ENCODE peak calls at places on chromosomes 13 and 19, in four cellular contexts. B is Jurkat, Clone E6-1; I is tibial nerve; E is NCI-H1694 treated with DMSO at 0.1 percent for 48 hours. K is an unnamed sample.

GRCh38 chr19:3580156-3580955 is 4.9 kb upstream of the GIPC3 start:
- DNase-seq in B (no peak), I (no peak), E (no peak), K (no peak)

GRCh38 chr19:49749771-49750170 is 13.3 kb downstream of the TSKS start:
- DNase-seq in B (no peak), I (no peak), E (no peak), K (no peak)

GRCh38 chr13:32059511-32059984 is 28.0 kb downstream of the FRY start:
- DNase-seq in B (no peak), I (no peak), E (no peak), K (no peak)

GRCh38 chr19:41431426-41432386 is 4.5 kb upstream of the B3GNT8 start:
- DNase-seq in B (no peak), I (no peak), E (no peak), K (peak)

GRCh38 chr13:25213716-25214115 is 41.6 kb upstream of the AMER2 start:
- DNase-seq in B (no peak), I (no peak), E (no peak), K (no peak)

GRCh38 chr13:32902898-32903297 is 113.3 kb upstream of the KL start:
- DNase-seq in B (no peak), I (peak), E (no peak), K (peak)

GRCh38 chr13:97274782-97275252 is 52.7 kb downstream of the MBNL2 start:
- DNase-seq in B (no peak), I (no peak), E (no peak), K (no peak)

GRCh38 chr13:108827637-108828036 is 198.2 kb downstream of the MYO16 start:
- DNase-seq in B (no peak), I (no peak), E (no peak), K (no peak)

GRCh38 chr19:7391218-7391670 is 42.5 kb downstream of the ARHGEF18 start:
- DNase-seq in B (no peak), I (no peak), E (no peak), K (no peak)

GRCh38 chr13:110242615-110243014 is 64.3 kb downstream of the COL4A1 start:
- DNase-seq in B (no peak), I (no peak), E (no peak), K (no peak)

GRCh38 chr19:18634612-18635290 is 2.1 kb upstream of the KLHL26 start:
- DNase-seq in B (no peak), I (no peak), E (peak), K (no peak)

GRCh38 chr19:35037716-35038622 is 3.6 kb upstream of the HPN start:
- DNase-seq in B (no peak), I (no peak), E (peak), K (peak)

GRCh38 chr13:89514534-89515312 is 1832.8 kb upstream of the MIR17HG start:
- DNase-seq in B (no peak), I (no peak), E (no peak), K (no peak)

GRCh38 chr13:44697058-44697457 is 120.9 kb upstream of the TSC22D1 start:
- DNase-seq in B (no peak), I (no peak), E (no peak), K (no peak)

GRCh38 chr19:28443361-28443760 is 769.6 kb downstream of the UQCRFS1 start:
- DNase-seq in B (no peak), I (no peak), E (no peak), K (no peak)

GRCh38 chr19:7230826-7231225 is 63.4 kb downstream of the INSR start:
- DNase-seq in B (no peak), I (no peak), E (no peak), K (peak)

GRCh38 chr19:57302020-57302465 is 18.2 kb upstream of the ZNF543 start:
- DNase-seq in B (no peak), I (no peak), E (no peak), K (peak)

GRCh38 chr13:111131048-111131447 is 15.9 kb downstream of the ARHGEF7 start:
- DNase-seq in B (no peak), I (no peak), E (no peak), K (no peak)

GRCh38 chr13:45695198-45695730 is 6.9 kb upstream of the CBY2 start:
- DNase-seq in B (no peak), I (no peak), E (no peak), K (no peak)

GRCh38 chr19:15194938-15195337 is 5.9 kb downstream of the NOTCH3 start:
- DNase-seq in B (no peak), I (no peak), E (no peak), K (no peak)

GRCh38 chr13:109790951-109791605 is 4.7 kb upstream of the IRS2 start:
- DNase-seq in B (peak), I (peak), E (peak), K (no peak)

GRCh38 chr13:61664821-61665705 is 249.4 kb upstream of the PCDH20 start:
- DNase-seq in B (no peak), I (no peak), E (no peak), K (no peak)

GRCh38 chr13:36745436-36745835 is 71.6 kb downstream of the SERTM1 start:
- DNase-seq in B (no peak), I (no peak), E (no peak), K (no peak)

GRCh38 chr13:33233547-33233946 is 52.0 kb downstream of the STARD13 start:
- DNase-seq in B (no peak), I (no peak), E (no peak), K (no peak)

K was measured in psoas muscle.